ENCODE peak calls at places on chromosomes 5 and 9, in nine cellular contexts. X is spleen, L is IMR-90, Z is BJ, E is GM23338, Y is cardiac muscle cell, D is heart left ventricle, N is WERI-Rb-1, H is AG09309. G is an unnamed sample.

GRCh38 chr9:32431940-32432555 is 47.6 kb downstream of the ACO1 start:
- DNase-seq in X (peak), L (peak), Z (no peak), E (peak), Y (peak), D (peak), N (peak), H (no peak), G (no peak)

GRCh38 chr9:3646226-3646625 is 120.4 kb upstream of the RFX3 start:
- DNase-seq in X (no peak), L (no peak), Z (no peak), E (no peak), Y (no peak), D (no peak), N (no peak), H (no peak), G (no peak)

GRCh38 chr9:104794070-104794469 is 30.1 kb downstream of the NIPSNAP3B start:
- DNase-seq in X (no peak), L (no peak), Z (no peak), E (no peak), Y (no peak), D (no peak), N (no peak), H (no peak), G (no peak)

GRCh38 chr5:17203329-17204132 is 13.9 kb upstream of the BASP1 start:
- DNase-seq in X (no peak), L (peak), Z (peak), E (peak), Y (peak), D (no peak), N (no peak), H (no peak), G (no peak)

GRCh38 chr9:135602789-135603481 is 36.4 kb downstream of the GLT6D1 start:
- DNase-seq in X (peak), L (peak), Z (no peak), E (peak), Y (peak), D (peak), N (peak), H (no peak), G (peak)

GRCh38 chr9:114155967-114156294 is 594 bp downstream of the COL27A1 start:
- DNase-seq in X (no peak), L (no peak), Z (no peak), E (peak), Y (no peak), D (no peak), N (no peak), H (no peak), G (no peak)

GRCh38 chr5:79974896-79975295 is 16.2 kb downstream of the MTX3 start:
- DNase-seq in X (no peak), L (peak), Z (no peak), E (no peak), Y (peak), D (no peak), N (no peak), H (no peak), G (no peak)

GRCh38 chr9:129289131-129289731 is 111.2 kb upstream of the IER5L start:
- DNase-seq in X (peak), L (no peak), Z (no peak), E (no peak), Y (no peak), D (no peak), N (peak), H (no peak), G (no peak)

GRCh38 chr9:33443047-33443446 is 4.3 kb downstream of the AQP3 start:
- DNase-seq in X (no peak), L (peak), Z (no peak), E (no peak), Y (peak), D (no peak), N (no peak), H (no peak), G (peak)

GRCh38 chr5:31137676-31138075 is 55.8 kb upstream of the CDH6 start:
- DNase-seq in X (no peak), L (no peak), Z (no peak), E (no peak), Y (no peak), D (no peak), N (no peak), H (no peak), G (no peak)

GRCh38 chr5:7801898-7802614 is 48.9 kb downstream of the CFAP90 start:
- DNase-seq in X (no peak), L (no peak), Z (no peak), E (no peak), Y (no peak), D (no peak), N (no peak), H (no peak), G (no peak)

GRCh38 chr5:61894046-61894445 is 412.0 kb upstream of the KIF2A start:
- DNase-seq in X (no peak), L (no peak), Z (no peak), E (no peak), Y (no peak), D (no peak), N (no peak), H (no peak), G (no peak)

GRCh38 chr5:103927739-103928138 is 365.1 kb upstream of the NUDT12 start:
- DNase-seq in X (no peak), L (no peak), Z (no peak), E (peak), Y (no peak), D (no peak), N (no peak), H (no peak), G (no peak)

GRCh38 chr5:1744393-1745189 is 55.0 kb downstream of the MRPL36 start:
- DNase-seq in X (peak), L (no peak), Z (no peak), E (no peak), Y (no peak), D (peak), N (peak), H (no peak), G (no peak)

GRCh38 chr9:135480071-135480941 is 724 bp downstream of the PPP1R26 start:
- DNase-seq in X (peak), L (peak), Z (no peak), E (peak), Y (peak), D (no peak), N (peak), H (no peak), G (no peak)

GRCh38 chr5:176531902-176532493 is 5.2 kb downstream of the RNF44 start:
- DNase-seq in X (peak), L (no peak), Z (no peak), E (no peak), Y (no peak), D (peak), N (no peak), H (no peak), G (no peak)

GRCh38 chr9:109781541-109782197 is 1.7 kb downstream of the PALM2AKAP2 start:
- DNase-seq in X (no peak), L (peak), Z (no peak), E (no peak), Y (no peak), D (no peak), N (no peak), H (no peak), G (no peak)

GRCh38 chr5:154779105-154779504 is 23.9 kb downstream of the LARP1 start:
- DNase-seq in X (no peak), L (peak), Z (peak), E (no peak), Y (peak), D (no peak), N (peak), H (peak), G (no peak)

GRCh38 chr5:60295423-60295822 is 401.9 kb upstream of the PDE4D start:
- DNase-seq in X (no peak), L (peak), Z (no peak), E (peak), Y (peak), D (no peak), N (peak), H (no peak), G (no peak)

GRCh38 chr5:177449140-177450061 is 2.8 kb downstream of the PRR7 start:
- DNase-seq in X (no peak), L (no peak), Z (no peak), E (no peak), Y (no peak), D (no peak), N (no peak), H (no peak), G (no peak)

GRCh38 chr5:112867411-112867810 is 6.3 kb downstream of the SRP19 start:
- DNase-seq in X (no peak), L (no peak), Z (no peak), E (no peak), Y (no peak), D (no peak), N (no peak), H (no peak), G (no peak)

GRCh38 chr9:83714316-83714715 is 6.6 kb upstream of the UBQLN1 start:
- DNase-seq in X (no peak), L (no peak), Z (no peak), E (no peak), Y (no peak), D (no peak), N (no peak), H (no peak), G (no peak)

GRCh38 chr5:15008476-15008875 is 136.9 kb upstream of the ANKH start:
- DNase-seq in X (no peak), L (peak), Z (peak), E (peak), Y (peak), D (peak), N (no peak), H (peak), G (peak)

DNA sequence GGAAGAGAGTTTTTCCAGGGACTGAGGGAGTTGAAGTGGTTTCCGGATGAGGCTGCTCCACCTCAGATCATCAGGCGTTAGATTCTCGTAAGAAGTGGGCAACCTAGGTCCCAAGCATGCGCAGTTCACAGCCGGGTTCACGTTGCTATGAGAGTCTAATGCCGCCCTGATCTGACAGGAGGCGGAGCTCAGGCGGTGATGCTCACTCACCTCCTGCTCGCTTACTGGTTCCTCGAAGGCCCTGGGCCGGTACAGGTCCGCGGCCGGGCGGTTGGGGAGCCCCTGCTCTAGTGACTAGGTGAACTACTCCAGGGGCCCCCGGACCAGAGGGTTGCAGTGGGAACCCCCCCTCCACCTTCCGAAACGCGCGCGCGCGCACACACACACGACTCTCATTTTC is 997 bp upstream of the RNF130 start:
- DNase-seq in X (peak), L (no peak), Z (no peak), E (peak), Y (no peak), D (no peak), N (no peak), H (no peak), G (no peak)
- H3K4me3 ChIP-seq in X (peak), L (no peak), Z (no peak), E (no peak), Y (no peak), D (no peak), N (no peak), H (no peak), G (no peak)

GRCh38 chr9:133429641-133430161 is 7.5 kb downstream of the ADAMTS13 start:
- DNase-seq in X (peak), L (peak), Z (no peak), E (peak), Y (peak), D (no peak), N (peak), H (no peak), G (no peak)
- TF ChIP-seq CTCF in X (no peak), L (peak), Z (peak), E (peak), Y (peak), D (no peak), N (peak), H (peak), G (peak)

DNA sequence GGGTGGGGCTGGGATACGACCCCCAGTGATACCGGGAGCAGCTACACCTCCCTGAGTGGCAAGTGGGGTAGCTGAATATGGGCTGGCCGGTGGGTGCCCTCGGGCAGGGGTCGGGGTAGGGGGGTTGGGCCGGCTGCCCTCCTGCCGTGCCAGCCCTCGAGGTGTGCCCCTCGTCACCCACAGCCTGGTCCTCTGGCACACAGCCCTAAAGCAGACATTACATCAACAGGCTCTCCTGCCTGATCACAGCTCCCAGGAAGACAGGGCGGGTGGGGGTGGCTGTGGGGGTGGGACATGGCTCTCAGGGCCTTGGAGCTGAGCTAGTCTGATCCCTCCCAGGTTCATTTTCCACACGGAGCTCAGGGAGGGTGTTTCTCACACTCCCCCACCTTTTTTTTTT is 23.2 kb downstream of the FBXW5 start:
- DNase-seq in X (no peak), L (no peak), Z (no peak), E (no peak), Y (no peak), D (no peak), N (no peak), H (no peak), G (no peak)
- H3K4me3 ChIP-seq in X (no peak), L (no peak), Z (no peak), E (no peak), Y (no peak), D (no peak), N (no peak), H (no peak), G (no peak)

GRCh38 chr5:141356950-141357349 is 2.1 kb downstream of the PCDHGA4 start:
- DNase-seq in X (no peak), L (no peak), Z (no peak), E (no peak), Y (no peak), D (no peak), N (no peak), H (no peak), G (no peak)

GRCh38 chr5:141351591-141351990 is 1.7 kb downstream of the PCDHGB1 start:
- DNase-seq in X (no peak), L (no peak), Z (no peak), E (no peak), Y (no peak), D (no peak), N (no peak), H (no peak), G (no peak)

GRCh38 chr5:141356133-141356532 is 1.3 kb downstream of the PCDHGA4 start:
- DNase-seq in X (no peak), L (no peak), Z (no peak), E (no peak), Y (no peak), D (no peak), N (no peak), H (no peak), G (no peak)

GRCh38 chr5:141355641-141356040 is 820 bp downstream of the PCDHGA4 start:
- DNase-seq in X (no peak), L (no peak), Z (no peak), E (no peak), Y (no peak), D (no peak), N (no peak), H (no peak), G (no peak)

GRCh38 chr5:141354900-141355469 is at the start of gene PCDHGA4:
- DNase-seq in X (no peak), L (peak), Z (no peak), E (peak), Y (peak), D (no peak), N (no peak), H (no peak), G (no peak)
- TF ChIP-seq CTCF in X (no peak), L (peak), Z (peak), E (peak), Y (peak), D (peak), N (peak), H (peak), G (peak)

GRCh38 chr5:148809781-148810524 is 16.5 kb upstream of the ADRB2 start:
- DNase-seq in X (no peak), L (no peak), Z (no peak), E (no peak), Y (no peak), D (no peak), N (no peak), H (no peak), G (no peak)
- H3K4me3 ChIP-seq in X (peak), L (no peak), Z (no peak), E (no peak), Y (no peak), D (no peak), N (no peak), H (no peak), G (no peak)

GRCh38 chr5:108451269-108451668 is 69.4 kb upstream of the FBXL17 start:
- DNase-seq in X (no peak), L (no peak), Z (no peak), E (peak), Y (no peak), D (no peak), N (no peak), H (no peak), G (no peak)
- TF ChIP-seq CTCF in X (no peak), L (no peak), Z (no peak), E (no peak), Y (no peak), D (no peak), N (no peak), H (no peak), G (no peak)

GRCh38 chr9:37033753-37034319 is at the start of gene PAX5:
- DNase-seq in X (peak), L (no peak), Z (no peak), E (peak), Y (no peak), D (no peak), N (no peak), H (no peak), G (no peak)

GRCh38 chr9:37035472-37036236 is 1.6 kb upstream of the PAX5 start:
- DNase-seq in X (peak), L (no peak), Z (no peak), E (peak), Y (no peak), D (no peak), N (no peak), H (no peak), G (no peak)

GRCh38 chr9:37034938-37035471 is 937 bp upstream of the PAX5 start:
- DNase-seq in X (peak), L (no peak), Z (no peak), E (peak), Y (no peak), D (no peak), N (no peak), H (no peak), G (no peak)

GRCh38 chr9:37033141-37033540 is 927 bp downstream of the PAX5 start:
- DNase-seq in X (no peak), L (no peak), Z (no peak), E (no peak), Y (no peak), D (no peak), N (no peak), H (no peak), G (no peak)

DNA sequence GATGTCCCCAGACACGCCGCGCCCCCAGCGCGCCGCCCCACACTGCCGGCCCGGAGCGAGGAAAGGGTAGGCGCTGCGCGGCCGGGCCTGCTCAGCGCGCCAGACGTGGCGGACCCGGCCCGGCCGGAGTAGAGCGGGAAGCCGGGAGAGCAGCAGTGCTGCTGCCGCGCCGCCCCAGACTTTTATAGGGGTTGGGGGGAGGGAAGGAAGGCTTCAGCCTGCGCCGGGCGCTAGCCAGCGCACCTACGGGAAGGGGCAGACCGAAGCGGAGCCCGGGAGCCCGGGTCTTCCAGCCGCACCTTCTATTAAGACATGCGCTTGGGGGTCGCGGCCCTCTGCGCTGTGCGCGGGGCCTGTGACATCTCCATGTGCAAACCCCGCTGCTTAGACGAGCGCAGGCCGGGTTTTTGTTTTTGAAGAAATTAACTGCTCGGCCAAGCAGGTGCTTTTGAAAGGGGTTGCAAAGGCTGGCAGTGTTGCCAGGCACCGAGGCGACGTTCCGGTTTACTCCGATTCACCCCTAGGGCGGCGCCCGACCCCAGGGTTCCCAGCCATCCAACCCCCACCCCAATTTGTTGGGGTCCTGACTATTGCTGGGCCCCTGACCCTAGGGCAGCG is 361 bp upstream of the PAX5 start:
- DNase-seq in X (peak), L (no peak), Z (no peak), E (peak), Y (no peak), D (no peak), N (no peak), H (no peak), G (no peak)
- H3K4me3 ChIP-seq in X (peak), L (no peak), Z (no peak), E (peak), Y (no peak), D (no peak), N (no peak), H (no peak), G (no peak)

GRCh38 chr9:73230257-73230656 is 78.6 kb downstream of the ANXA1 start:
- DNase-seq in X (no peak), L (no peak), Z (no peak), E (no peak), Y (peak), D (no peak), N (no peak), H (no peak), G (peak)
- TF ChIP-seq CTCF in X (no peak), L (no peak), Z (no peak), E (no peak), Y (no peak), D (no peak), N (no peak), H (no peak), G (no peak)

GRCh38 chr5:37075399-37075950 is 173.7 kb downstream of the CPLANE1 start:
- DNase-seq in X (no peak), L (no peak), Z (no peak), E (no peak), Y (peak), D (no peak), N (no peak), H (no peak), G (no peak)
- H3K4me3 ChIP-seq in X (no peak), L (no peak), Z (no peak), E (no peak), Y (no peak), D (no peak), N (no peak), H (no peak), G (no peak)

G was measured in retinal pigment epithelial cell.